ENCODE peak calls at places on chromosomes 5 and 9, in five cellular contexts. S is IMR-90, N is neuronal stem cell, I is H1, F is mesenchymal stem cell. X is an unnamed sample. For H3K36me3, the result is how much of the 10 kb centered on the place peaks cover.

GRCh38 chr5:40551706-40552557 is 127.8 kb upstream of the PTGER4 start:
- DNase-seq in S (peak), N (no peak), I (no peak), F (peak), X (peak)

GRCh38 chr5:129217179-129217578 is 122.6 kb downstream of the ISOC1 start:
- DNase-seq in S (no peak), N (no peak), I (no peak), F (no peak), X (no peak)

GRCh38 chr9:36142510-36143161 is 6.1 kb downstream of the GLIPR2 start:
- DNase-seq in S (no peak), N (no peak), I (no peak), F (peak), X (no peak)

GRCh38 chr9:124786881-124787573 is 10.1 kb downstream of the OLFML2A start:
- DNase-seq in S (no peak), N (no peak), I (peak), F (no peak), X (no peak)

GRCh38 chr9:84773023-84773422 is 103.5 kb downstream of the NTRK2 start:
- DNase-seq in S (peak), N (no peak), I (no peak), F (no peak), X (no peak)

GRCh38 chr9:85731128-85731630 is 10.6 kb downstream of the AGTPBP1 start:
- DNase-seq in S (no peak), N (no peak), I (no peak), F (no peak), X (peak)

GRCh38 chr9:112142420-112142819 is 32.7 kb downstream of the SUSD1 start:
- DNase-seq in S (no peak), N (no peak), I (no peak), F (no peak), X (no peak)

GRCh38 chr5:31133488-31133887 is 60.0 kb upstream of the CDH6 start:
- DNase-seq in S (peak), N (no peak), I (no peak), F (peak), X (no peak)

GRCh38 chr5:180173198-180173544 is 35.8 kb downstream of the RASGEF1C start:
- DNase-seq in S (no peak), N (no peak), I (no peak), F (no peak), X (no peak)

GRCh38 chr5:16600397-16600796 is 16.4 kb downstream of the RETREG1 start:
- DNase-seq in S (no peak), N (no peak), I (no peak), F (no peak), X (no peak)

GRCh38 chr9:119639287-119639955 is 270.2 kb upstream of the BRINP1 start:
- DNase-seq in S (no peak), N (peak), I (no peak), F (no peak), X (peak)

GRCh38 chr9:27086818-27087680 is 22.0 kb upstream of the TEK start:
- DNase-seq in S (peak), N (no peak), I (no peak), F (peak), X (peak)

GRCh38 chr9:80968611-80969010 is 720.7 kb downstream of the TLE1 start:
- DNase-seq in S (peak), N (no peak), I (no peak), F (peak), X (no peak)

GRCh38 chr5:157354825-157355224 is 88.9 kb downstream of the CYFIP2 start:
- DNase-seq in S (no peak), N (no peak), I (peak), F (peak), X (no peak)

GRCh38 chr9:133200631-133201030 is 8.4 kb downstream of the OBP2B start:
- DNase-seq in S (no peak), N (no peak), I (no peak), F (no peak), X (no peak)

GRCh38 chr5:56152437-56152836 is 80.7 kb downstream of the ANKRD55 start:
- DNase-seq in S (no peak), N (no peak), I (no peak), F (peak), X (no peak)

GRCh38 chr5:111855356-111855755 is 98.4 kb upstream of the NREP start:
- DNase-seq in S (no peak), N (peak), I (no peak), F (no peak), X (no peak)

GRCh38 chr9:121394292-121394691 is 24.2 kb upstream of the STOM start:
- DNase-seq in S (peak), N (no peak), I (no peak), F (no peak), X (no peak)

GRCh38 chr9:95771556-95772280 is 103.8 kb upstream of the ERCC6L2 start:
- DNase-seq in S (peak), N (peak), I (no peak), F (peak), X (no peak)

GRCh38 chr5:135343417-135343816 is 55.6 kb downstream of the MACROH2A1 start:
- DNase-seq in S (no peak), N (no peak), I (no peak), F (no peak), X (no peak)

GRCh38 chr9:135388530-135388929 is 91.1 kb upstream of the PPP1R26 start:
- DNase-seq in S (no peak), N (no peak), I (no peak), F (no peak), X (no peak)

GRCh38 chr9:135394699-135395645 is 84.6 kb upstream of the PPP1R26 start:
- DNase-seq in S (no peak), N (no peak), I (no peak), F (no peak), X (no peak)

GRCh38 chr9:135394131-135394530 is 85.5 kb upstream of the PPP1R26 start:
- DNase-seq in S (no peak), N (no peak), I (no peak), F (no peak), X (no peak)

GRCh38 chr9:135392511-135392910 is 87.1 kb upstream of the PPP1R26 start:
- DNase-seq in S (no peak), N (peak), I (no peak), F (no peak), X (no peak)

DNA sequence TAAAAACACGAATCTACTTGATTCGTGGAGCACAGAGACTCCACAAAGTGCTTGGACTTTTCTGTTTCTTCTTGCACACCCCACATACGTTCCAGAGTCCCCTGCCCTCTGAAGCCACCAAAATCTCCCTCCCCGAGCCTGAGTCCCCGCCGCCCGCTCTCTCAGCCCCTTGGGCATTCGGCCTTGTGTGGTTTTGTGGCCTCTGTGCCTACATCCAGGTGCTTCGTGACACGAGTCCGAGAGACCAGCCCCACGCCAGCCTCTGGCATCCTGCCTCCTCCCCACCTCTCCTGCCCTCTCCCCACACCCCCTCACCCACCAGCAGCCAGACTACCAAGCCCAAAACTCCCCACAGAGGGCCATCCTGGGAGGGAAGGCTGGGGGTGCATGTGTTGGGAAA is 87.8 kb upstream of the PPP1R26 start:
- DNase-seq in S (no peak), N (no peak), I (no peak), F (no peak), X (no peak)
- H3K14ac ChIP-seq in S (no peak), N (peak), I (no peak), F (no peak), X (no peak)

GRCh38 chr5:14752497-14753071 is 88.1 kb downstream of the OTULIN start:
- DNase-seq in S (no peak), N (no peak), I (no peak), F (no peak), X (no peak)

GRCh38 chr5:14749579-14750091 is 85.1 kb downstream of the OTULIN start:
- DNase-seq in S (peak), N (no peak), I (no peak), F (no peak), X (no peak)

GRCh38 chr5:14748180-14748900 is 83.8 kb downstream of the OTULIN start:
- DNase-seq in S (no peak), N (no peak), I (no peak), F (no peak), X (no peak)

GRCh38 chr5:14753292-14753691 is 88.8 kb downstream of the OTULIN start:
- DNase-seq in S (peak), N (no peak), I (no peak), F (no peak), X (peak)

DNA sequence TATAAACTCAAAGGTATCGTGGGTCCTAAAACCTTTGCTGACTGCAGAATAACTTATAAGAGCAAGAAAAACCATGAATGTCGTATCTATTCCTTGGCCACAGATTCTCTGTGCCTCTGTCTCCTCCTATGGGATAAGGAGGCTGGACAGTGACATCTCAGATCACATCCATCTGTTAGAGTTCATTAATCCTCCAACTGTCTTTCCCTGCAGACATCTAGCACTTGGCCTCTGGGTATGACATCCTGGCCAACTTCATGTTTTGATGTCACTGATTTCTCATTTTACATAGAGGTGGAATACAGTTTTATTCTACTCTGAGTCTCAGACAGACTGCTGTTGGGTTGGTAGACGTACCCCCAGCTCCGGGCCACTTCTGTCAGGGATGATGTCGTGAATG is 86.2 kb downstream of the OTULIN start:
- DNase-seq in S (no peak), N (no peak), I (no peak), F (no peak), X (no peak)
- H3K36me3 ChIP-seq in S (under half), N (under half), I (under half), F (half or more), X (under half)

GRCh38 chr9:840343-840742 is 1.2 kb upstream of the DMRT1 start:
- DNase-seq in S (no peak), N (no peak), I (peak), F (no peak), X (no peak)
- H3K14ac ChIP-seq in S (no peak), N (no peak), I (no peak), F (no peak), X (no peak)

GRCh38 chr5:37310360-37310759 is 60.5 kb downstream of the NUP155 start:
- DNase-seq in S (no peak), N (no peak), I (no peak), F (no peak), X (no peak)
- H3K36me3 ChIP-seq in S (under half), N (under half), I (under half), F (half or more), X (under half)

DNA sequence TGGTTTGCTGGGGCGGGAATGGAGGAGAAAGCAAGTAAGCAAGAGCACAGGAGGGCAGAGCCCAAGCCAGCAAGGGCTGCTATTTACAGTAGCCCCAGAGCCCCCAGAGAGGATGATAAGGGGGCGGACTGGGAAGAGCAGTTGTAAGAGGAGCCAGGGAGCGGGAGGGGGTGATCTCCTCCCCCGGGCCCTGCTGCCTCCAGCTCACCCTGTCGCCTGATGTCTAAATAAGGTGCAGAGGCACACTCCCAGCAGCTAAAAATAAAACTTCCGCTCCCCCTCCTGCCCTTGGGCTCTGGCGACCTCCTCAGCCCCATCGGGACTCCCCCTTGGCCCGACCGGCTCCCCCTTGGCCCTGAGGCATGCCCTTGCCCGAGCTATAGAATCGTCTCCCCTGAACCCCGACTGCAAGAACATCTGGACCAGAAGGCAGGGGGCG is 14.4 kb upstream of the CCDC69 start:
- DNase-seq in S (no peak), N (no peak), I (peak), F (no peak), X (no peak)
- H3K14ac ChIP-seq in S (no peak), N (no peak), I (no peak), F (no peak), X (no peak)